ENCODE peak calls at places on chromosomes 1 and 21, in seven cellular contexts. U is M059J; Q is effector memory CD4-positive, alpha-beta T cell; S is lower lobe of right lung; X is choroid plexus epithelial cell; F is Peyer's patch; V is HS-27A. P is an unnamed sample.

GRCh38 chr21:42819861-42820512 is 59.4 kb downstream of the WDR4 start:
- DNase-seq in X (no peak), S (no peak), Q (no peak), U (no peak), V (no peak), F (no peak), P (no peak)

GRCh38 chr1:153565529-153566374 is at the start of gene S100A2:
- DNase-seq in Q (peak; percentile 26), V (peak; percentile 90), U (peak; percentile 97), S (peak; percentile 73), X (peak; percentile 91), F (peak; percentile 84), P (peak; percentile 96)

GRCh38 chr1:219757890-219758289 is 145.0 kb upstream of the ZC3H11B start:
- DNase-seq in Q (no peak), X (peak; percentile 56), F (no peak), U (no peak), S (no peak), V (no peak), P (no peak)

GRCh38 chr1:84090447-84091244 is 53.4 kb upstream of the PRKACB start:
- DNase-seq in V (no peak), X (no peak), Q (no peak), F (no peak), U (peak; percentile 48), S (no peak), P (peak; percentile 15)

GRCh38 chr1:87449348-87449963 is 120.8 kb downstream of the LMO4 start:
- DNase-seq in Q (no peak), X (peak; percentile 17), U (peak; percentile 22), F (peak; percentile 68), S (no peak), V (no peak), P (peak; percentile 58)

GRCh38 chr1:160117709-160118183 is 2.2 kb downstream of the ATP1A2 start:
- DNase-seq in X (peak; percentile 65), S (no peak), U (no peak), V (no peak), F (no peak), Q (no peak), P (no peak)

GRCh38 chr1:246791303-246791918 is 67.2 kb downstream of the SCCPDH start:
- DNase-seq in U (no peak), Q (no peak), S (no peak), V (no peak), X (no peak), F (no peak), P (no peak)

GRCh38 chr1:42979888-42980800 is 21.5 kb upstream of the SLC2A1 start:
- DNase-seq in Q (no peak), X (no peak), U (no peak), V (no peak), S (no peak), F (peak; percentile 86), P (no peak)

GRCh38 chr1:16013220-16013907 is 4.5 kb downstream of the HSPB7 start:
- DNase-seq in X (peak; percentile 89), S (peak; percentile 42), U (peak; percentile 87), Q (no peak), F (peak; percentile 60), V (no peak), P (peak; percentile 69)

GRCh38 chr1:7403265-7404045 is 367.6 kb upstream of the VAMP3 start:
- DNase-seq in S (no peak), Q (no peak), U (peak; percentile 35), V (no peak), F (no peak), X (peak; percentile 44), P (peak; percentile 36)